ENCODE peak calls at places on chromosomes 12 and 14, in four cellular contexts. J is fibroblast of the aortic adventitia; U is CD8-positive, alpha-beta memory T cell; O is bronchial epithelial cell. S is an unnamed sample.

GRCh38 chr12:56007892-56008471 is 10.9 kb downstream of the SUOX start:
- DNase-seq in J (peak), U (no peak), O (no peak), S (no peak)

GRCh38 chr12:116094475-116094874 is 183.0 kb downstream of the MED13L start:
- DNase-seq in J (no peak), U (no peak), O (no peak), S (no peak)

GRCh38 chr12:6699259-6699988 is 1.2 kb downstream of the PIANP start:
- DNase-seq in J (no peak), U (no peak), O (no peak), S (no peak)

GRCh38 chr14:99035712-99036593 is 236.0 kb downstream of the BCL11B start:
- DNase-seq in J (peak), U (no peak), O (peak), S (peak)

GRCh38 chr12:76194724-76195123 is 110.2 kb upstream of the NAP1L1 start:
- DNase-seq in J (no peak), U (no peak), O (no peak), S (no peak)

GRCh38 chr14:32648434-32648833 is 290.2 kb upstream of the NPAS3 start:
- DNase-seq in J (peak), U (no peak), O (peak), S (no peak)

GRCh38 chr14:90060312-90060964 is 1.4 kb upstream of the KCNK13 start:
- DNase-seq in J (peak), U (peak), O (peak), S (peak)

GRCh38 chr12:3041558-3042164 is 35.5 kb upstream of the TSPAN9 start:
- DNase-seq in J (peak), U (peak), O (peak), S (peak)

GRCh38 chr12:120498870-120499515 is 3.1 kb downstream of the DYNLL1 start:
- DNase-seq in J (no peak), U (no peak), O (peak), S (no peak)

GRCh38 chr14:64759555-64759938 is 55.3 kb downstream of the PLEKHG3 start:
- DNase-seq in J (no peak), U (no peak), O (no peak), S (peak)

GRCh38 chr12:124758266-124759200 is 105.1 kb downstream of the SCARB1 start:
- DNase-seq in J (no peak), U (no peak), O (no peak), S (no peak)

GRCh38 chr12:53603196-53603595 is 23.0 kb downstream of the ATF7 start:
- DNase-seq in J (no peak), U (no peak), O (no peak), S (no peak)

GRCh38 chr14:36553650-36554260 is 28.7 kb downstream of the NKX2-8 start:
- DNase-seq in J (peak), U (no peak), O (peak), S (no peak)

GRCh38 chr12:117912756-117913155 is 56.0 kb downstream of the KSR2 start:
- DNase-seq in J (no peak), U (no peak), O (no peak), S (no peak)

GRCh38 chr12:122999196-122999946 is 18.9 kb downstream of the ARL6IP4 start:
- DNase-seq in J (no peak), U (no peak), O (no peak), S (peak)

GRCh38 chr14:22380511-22381455 is 208.2 kb downstream of the DAD1 start:
- DNase-seq in J (peak), U (no peak), O (peak), S (no peak)

GRCh38 chr14:104706733-104707628 is 17.0 kb upstream of the ADSS1 start:
- DNase-seq in J (no peak), U (no peak), O (no peak), S (no peak)

GRCh38 chr12:52645120-52645761 is 6.8 kb downstream of the KRT2 start:
- DNase-seq in J (no peak), U (peak), O (peak), S (no peak)

GRCh38 chr14:42469637-42470426 is 863.2 kb downstream of the LRFN5 start:
- DNase-seq in J (peak), U (no peak), O (peak), S (no peak)

GRCh38 chr12:91215940-91216454 is 33.4 kb upstream of the DCN start:
- DNase-seq in J (peak), U (no peak), O (no peak), S (no peak)

GRCh38 chr14:101243587-101244338 is 317.5 kb upstream of the DIO3 start:
- DNase-seq in J (no peak), U (no peak), O (no peak), S (no peak)

GRCh38 chr12:69442894-69443293 is 27.3 kb upstream of the FRS2 start:
- DNase-seq in J (peak), U (no peak), O (peak), S (no peak)

GRCh38 chr12:101127521-101128219 is 82.4 kb downstream of the SLC5A8 start:
- DNase-seq in J (peak), U (no peak), O (no peak), S (no peak)

GRCh38 chr12:45794422-45794821 is 64.9 kb downstream of the ARID2 start:
- DNase-seq in J (no peak), U (no peak), O (no peak), S (no peak)

GRCh38 chr12:65655074-65655493 is 169.2 kb upstream of the HMGA2 start:
- DNase-seq in J (peak), U (no peak), O (no peak), S (no peak)

GRCh38 chr12:6375269-6376078 is at the start of gene SCNN1A:
- DNase-seq in J (no peak), U (no peak), O (no peak), S (no peak)

GRCh38 chr14:90159147-90159546 is 97.2 kb upstream of the PSMC1 start:
- DNase-seq in J (no peak), U (no peak), O (no peak), S (no peak)

GRCh38 chr14:51860836-51861583 is 598 bp downstream of the GNG2 start:
- DNase-seq in J (peak), U (no peak), O (peak), S (no peak)

GRCh38 chr12:66014818-66015217 is 115.7 kb downstream of the LLPH start:
- DNase-seq in J (peak), U (no peak), O (peak), S (no peak)

GRCh38 chr12:50317198-50317597 is 33.9 kb upstream of the LIMA1 start:
- DNase-seq in J (no peak), U (no peak), O (no peak), S (no peak)

S was measured in heart left ventricle.